ENCODE peak calls at places on chromosomes 13 and 19, in four cellular contexts. One of them, this sample, is unnamed.

GRCh38 chr13:74250738-74251190 is 116.6 kb upstream of the KLF12 start:
- DNase-seq in psoas muscle: no peak
- DNase-seq in endothelial cell: no peak
- DNase-seq in retinal pigment epithelial cell: no peak
- DNase-seq in this sample: no peak

GRCh38 chr19:755063-755462 is 4.2 kb downstream of the MISP start:
- DNase-seq in psoas muscle: no peak
- DNase-seq in endothelial cell: no peak
- DNase-seq in retinal pigment epithelial cell: no peak
- DNase-seq in this sample: no peak

GRCh38 chr13:107324416-107325204 is 756.7 kb upstream of the ARGLU1 start:
- DNase-seq in psoas muscle: no peak
- DNase-seq in endothelial cell: no peak
- DNase-seq in retinal pigment epithelial cell: no peak
- DNase-seq in this sample: no peak

GRCh38 chr13:49927755-49928154 is 8.4 kb downstream of the SPRYD7 start:
- DNase-seq in psoas muscle: no peak
- DNase-seq in endothelial cell: no peak
- DNase-seq in retinal pigment epithelial cell: no peak
- DNase-seq in this sample: no peak

GRCh38 chr13:48555441-48555840 is 22.6 kb upstream of the RCBTB2 start:
- DNase-seq in psoas muscle: no peak
- DNase-seq in endothelial cell: no peak
- DNase-seq in retinal pigment epithelial cell: no peak
- DNase-seq in this sample: no peak

GRCh38 chr13:88031980-88032562 is 360.9 kb downstream of the SLITRK5 start:
- DNase-seq in psoas muscle: no peak
- DNase-seq in endothelial cell: no peak
- DNase-seq in retinal pigment epithelial cell: no peak
- DNase-seq in this sample: no peak

GRCh38 chr19:10290439-10290875 is 705 bp downstream of the ICAM5 start:
- DNase-seq in psoas muscle: no peak
- DNase-seq in endothelial cell: no peak
- DNase-seq in retinal pigment epithelial cell: no peak
- DNase-seq in this sample: no peak

GRCh38 chr19:18294467-18294864 is 13.0 kb upstream of the JUND start:
- DNase-seq in psoas muscle: peak; percentile 75
- DNase-seq in endothelial cell: no peak
- DNase-seq in retinal pigment epithelial cell: no peak
- DNase-seq in this sample: no peak

GRCh38 chr13:99407906-99408702 is 93.2 kb upstream of the TM9SF2 start:
- DNase-seq in psoas muscle: peak; percentile 45
- DNase-seq in endothelial cell: no peak
- DNase-seq in retinal pigment epithelial cell: no peak
- DNase-seq in this sample: no peak

GRCh38 chr13:28650284-28650683 is 8.6 kb upstream of the POMP start:
- DNase-seq in psoas muscle: no peak
- DNase-seq in endothelial cell: no peak
- DNase-seq in retinal pigment epithelial cell: no peak
- DNase-seq in this sample: no peak

GRCh38 chr13:75180805-75181455 is 301.0 kb downstream of the TBC1D4 start:
- DNase-seq in psoas muscle: no peak
- DNase-seq in endothelial cell: no peak
- DNase-seq in retinal pigment epithelial cell: no peak
- DNase-seq in this sample: no peak

GRCh38 chr13:40146063-40146462 is 490.6 kb downstream of the COG6 start:
- DNase-seq in psoas muscle: no peak
- DNase-seq in endothelial cell: no peak
- DNase-seq in retinal pigment epithelial cell: no peak
- DNase-seq in this sample: no peak

GRCh38 chr19:10430505-10431253 is 10.3 kb downstream of the PDE4A start:
- DNase-seq in psoas muscle: peak; percentile 81
- DNase-seq in endothelial cell: no peak
- DNase-seq in retinal pigment epithelial cell: no peak
- DNase-seq in this sample: no peak

GRCh38 chr19:15631817-15632216 is 8.9 kb upstream of the CYP4F3 start:
- DNase-seq in psoas muscle: no peak
- DNase-seq in endothelial cell: no peak
- DNase-seq in retinal pigment epithelial cell: no peak
- DNase-seq in this sample: no peak

GRCh38 chr19:17243854-17244617 is 1.7 kb downstream of the NR2F6 start:
- DNase-seq in psoas muscle: peak; percentile 86
- DNase-seq in endothelial cell: peak; percentile 42
- DNase-seq in retinal pigment epithelial cell: no peak
- DNase-seq in this sample: no peak

GRCh38 chr13:70253411-70253810 is 145.2 kb upstream of the KLHL1 start:
- DNase-seq in psoas muscle: no peak
- DNase-seq in endothelial cell: no peak
- DNase-seq in retinal pigment epithelial cell: peak; percentile 7
- DNase-seq in this sample: no peak

GRCh38 chr13:110010433-110011135 is 224.2 kb upstream of the IRS2 start:
- DNase-seq in psoas muscle: no peak
- DNase-seq in endothelial cell: no peak
- DNase-seq in retinal pigment epithelial cell: no peak
- DNase-seq in this sample: no peak

GRCh38 chr13:63367522-63368198 is 1952.0 kb upstream of the PCDH20 start:
- DNase-seq in psoas muscle: no peak
- DNase-seq in endothelial cell: no peak
- DNase-seq in retinal pigment epithelial cell: no peak
- DNase-seq in this sample: no peak

GRCh38 chr13:79459906-79460305 is 21.0 kb upstream of the NDFIP2 start:
- DNase-seq in psoas muscle: no peak
- DNase-seq in endothelial cell: no peak
- DNase-seq in retinal pigment epithelial cell: no peak
- DNase-seq in this sample: no peak

GRCh38 chr13:29847501-29847983 is 2.9 kb downstream of the UBL3 start:
- DNase-seq in psoas muscle: no peak
- DNase-seq in endothelial cell: no peak
- DNase-seq in retinal pigment epithelial cell: no peak
- DNase-seq in this sample: peak; percentile 12

GRCh38 chr13:22625691-22626090 is 555.1 kb upstream of the SGCG start:
- DNase-seq in psoas muscle: no peak
- DNase-seq in endothelial cell: no peak
- DNase-seq in retinal pigment epithelial cell: no peak
- DNase-seq in this sample: no peak

GRCh38 chr19:19461671-19462622 is 53.4 kb downstream of the TSSK6 start:
- DNase-seq in psoas muscle: peak; percentile 93
- DNase-seq in endothelial cell: peak; percentile 50
- DNase-seq in retinal pigment epithelial cell: peak; percentile 66
- DNase-seq in this sample: peak; percentile 57

GRCh38 chr19:388691-389090 is 20.3 kb downstream of the C2CD4C start:
- DNase-seq in psoas muscle: no peak
- DNase-seq in endothelial cell: no peak
- DNase-seq in retinal pigment epithelial cell: no peak
- DNase-seq in this sample: no peak

GRCh38 chr19:43723588-43723987 is 7.7 kb downstream of the IRGC start:
- DNase-seq in psoas muscle: no peak
- DNase-seq in endothelial cell: no peak
- DNase-seq in retinal pigment epithelial cell: no peak
- DNase-seq in this sample: no peak
- TF ChIP-seq CTCF in psoas muscle: peak; percentile 4
- TF ChIP-seq CTCF in endothelial cell: no peak
- TF ChIP-seq CTCF in retinal pigment epithelial cell: peak; percentile 25
- TF ChIP-seq CTCF in this sample: peak; percentile 39

GRCh38 chr19:57192064-57192395 is 730 bp downstream of the ZNF264 start:
- DNase-seq in psoas muscle: no peak
- DNase-seq in endothelial cell: no peak
- DNase-seq in retinal pigment epithelial cell: no peak
- DNase-seq in this sample: no peak

GRCh38 chr19:57192993-57193392 is 1.7 kb downstream of the ZNF264 start:
- DNase-seq in psoas muscle: no peak
- DNase-seq in endothelial cell: no peak
- DNase-seq in retinal pigment epithelial cell: no peak
- DNase-seq in this sample: no peak

GRCh38 chr19:57190301-57190700 is 999 bp upstream of the ZNF264 start:
- DNase-seq in psoas muscle: no peak
- DNase-seq in endothelial cell: no peak
- DNase-seq in retinal pigment epithelial cell: no peak
- DNase-seq in this sample: no peak

DNA sequence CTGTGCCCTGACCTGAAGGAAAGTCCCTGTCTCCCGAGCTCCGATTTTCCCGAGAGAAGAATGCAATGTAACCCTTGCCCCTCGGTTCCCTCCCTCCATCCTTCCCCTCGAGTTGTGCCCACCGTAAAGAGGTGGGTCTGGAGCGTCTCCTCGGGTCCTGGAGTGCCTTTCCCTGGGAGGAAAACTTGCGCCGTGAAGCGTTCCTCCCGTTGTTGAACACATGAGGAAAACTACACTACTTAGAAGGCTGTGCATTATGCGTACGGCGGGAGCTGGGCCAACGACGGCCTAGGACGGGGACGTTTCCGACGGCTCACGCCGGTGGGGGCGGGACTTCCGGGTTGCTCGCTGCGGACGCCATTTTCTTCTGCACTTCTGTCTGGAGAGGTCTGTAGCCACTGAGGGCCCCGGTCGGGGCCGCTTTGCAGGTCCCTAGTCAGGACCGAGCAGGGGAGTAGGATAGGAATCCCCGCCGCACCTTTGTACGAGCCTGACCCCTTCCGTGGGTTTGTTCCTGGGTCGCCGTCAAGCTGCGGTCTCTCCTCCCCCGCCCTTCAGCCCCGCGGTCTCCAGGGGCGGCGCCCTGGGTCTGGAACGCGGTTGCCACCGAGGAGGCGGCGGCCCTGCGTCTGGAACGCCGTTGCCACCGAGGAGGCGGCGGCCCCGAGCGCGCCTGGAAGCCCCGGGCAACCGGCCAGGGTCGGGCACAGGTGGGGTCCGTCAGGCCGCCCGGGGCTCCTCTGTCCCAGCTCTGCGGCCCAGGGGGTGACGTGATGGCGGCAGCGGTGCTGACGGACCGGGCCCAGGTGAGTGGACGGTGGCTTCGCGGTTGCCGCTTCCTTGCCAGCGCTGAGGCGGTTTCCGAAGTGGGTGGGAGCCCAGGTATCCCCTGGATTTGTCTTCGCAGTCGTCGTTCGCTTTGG is at the start of gene ZNF264:
- DNase-seq in psoas muscle: peak; percentile 95
- DNase-seq in endothelial cell: peak; percentile 73
- DNase-seq in retinal pigment epithelial cell: peak; percentile 56
- DNase-seq in this sample: peak; percentile 79
- TF ChIP-seq CTCF in psoas muscle: no peak
- TF ChIP-seq CTCF in endothelial cell: no peak
- TF ChIP-seq CTCF in retinal pigment epithelial cell: no peak
- TF ChIP-seq CTCF in this sample: no peak

GRCh38 chr13:26308250-26308649 is 54.3 kb downstream of the CDK8 start:
- DNase-seq in psoas muscle: no peak
- DNase-seq in endothelial cell: no peak
- DNase-seq in retinal pigment epithelial cell: no peak
- DNase-seq in this sample: no peak
- TF ChIP-seq CTCF in psoas muscle: no peak
- TF ChIP-seq CTCF in endothelial cell: no peak
- TF ChIP-seq CTCF in retinal pigment epithelial cell: no peak
- TF ChIP-seq CTCF in this sample: no peak

GRCh38 chr13:98089246-98089645 is 53.6 kb upstream of the FARP1 start:
- DNase-seq in psoas muscle: no peak
- DNase-seq in endothelial cell: no peak
- DNase-seq in retinal pigment epithelial cell: no peak
- DNase-seq in this sample: no peak

GRCh38 chr13:98083936-98084335 is 59.0 kb upstream of the FARP1 start:
- DNase-seq in psoas muscle: no peak
- DNase-seq in endothelial cell: no peak
- DNase-seq in retinal pigment epithelial cell: no peak
- DNase-seq in this sample: no peak

GRCh38 chr13:98080280-98080679 is 62.6 kb upstream of the FARP1 start:
- DNase-seq in psoas muscle: no peak
- DNase-seq in endothelial cell: no peak
- DNase-seq in retinal pigment epithelial cell: no peak
- DNase-seq in this sample: no peak

DNA sequence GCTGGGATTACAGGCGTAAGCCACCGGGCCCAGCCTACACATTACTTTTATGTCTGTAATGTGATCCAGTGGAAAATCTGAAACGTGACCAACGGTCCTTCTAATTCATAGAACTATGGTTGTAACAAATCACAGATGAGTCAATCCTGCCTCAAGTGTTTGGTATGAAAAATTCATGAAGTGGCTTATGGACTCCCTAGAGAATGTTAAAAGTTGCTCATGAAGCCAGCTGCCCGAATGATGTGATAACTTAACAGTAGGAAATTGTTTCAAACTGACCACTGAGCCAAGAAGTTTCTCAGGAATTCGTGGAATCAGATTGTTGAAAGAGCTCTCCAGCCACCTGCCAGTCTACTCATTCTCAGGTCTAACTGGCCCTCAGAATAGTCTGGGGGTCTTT is 59.4 kb upstream of the FARP1 start:
- DNase-seq in psoas muscle: no peak
- DNase-seq in endothelial cell: no peak
- DNase-seq in retinal pigment epithelial cell: peak; percentile 54
- DNase-seq in this sample: no peak
- TF ChIP-seq CTCF in psoas muscle: no peak
- TF ChIP-seq CTCF in endothelial cell: no peak
- TF ChIP-seq CTCF in retinal pigment epithelial cell: peak; percentile 3
- TF ChIP-seq CTCF in this sample: no peak

GRCh38 chr13:98325724-98326123 is 148.7 kb upstream of the RNF113B start:
- DNase-seq in psoas muscle: no peak
- DNase-seq in endothelial cell: no peak
- DNase-seq in retinal pigment epithelial cell: no peak
- DNase-seq in this sample: no peak

GRCh38 chr13:98327326-98328314 is 150.6 kb upstream of the RNF113B start:
- DNase-seq in psoas muscle: no peak
- DNase-seq in endothelial cell: peak; percentile 19
- DNase-seq in retinal pigment epithelial cell: peak; percentile 53
- DNase-seq in this sample: no peak

GRCh38 chr13:98326274-98326673 is 149.2 kb upstream of the RNF113B start:
- DNase-seq in psoas muscle: no peak
- DNase-seq in endothelial cell: no peak
- DNase-seq in retinal pigment epithelial cell: no peak
- DNase-seq in this sample: no peak

GRCh38 chr13:98332222-98332621 is 155.2 kb upstream of the RNF113B start:
- DNase-seq in psoas muscle: no peak
- DNase-seq in endothelial cell: no peak
- DNase-seq in retinal pigment epithelial cell: no peak
- DNase-seq in this sample: no peak

DNA sequence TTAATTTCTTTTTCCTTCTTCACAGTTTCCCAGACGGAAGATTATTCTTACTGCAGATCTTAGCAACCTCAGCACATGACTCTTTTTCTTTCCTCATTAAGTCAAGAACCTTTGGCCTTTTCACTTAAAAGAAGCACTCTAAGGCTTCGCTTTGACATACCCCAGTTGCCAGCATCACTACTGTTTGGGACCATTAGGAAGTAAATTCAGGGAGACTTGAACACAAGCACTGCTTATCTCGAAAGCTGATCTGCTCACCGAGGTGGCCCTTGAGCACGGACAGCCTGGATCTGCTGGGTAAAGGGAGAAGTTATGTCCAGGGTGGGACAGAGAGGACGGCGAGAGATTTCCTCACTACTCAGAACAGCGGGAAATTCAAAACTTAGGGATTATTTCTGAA is 151.4 kb upstream of the RNF113B start:
- DNase-seq in psoas muscle: no peak
- DNase-seq in endothelial cell: no peak
- DNase-seq in retinal pigment epithelial cell: no peak
- DNase-seq in this sample: no peak
- TF ChIP-seq CTCF in psoas muscle: no peak
- TF ChIP-seq CTCF in endothelial cell: no peak
- TF ChIP-seq CTCF in retinal pigment epithelial cell: no peak
- TF ChIP-seq CTCF in this sample: no peak

GRCh38 chr19:39154626-39155100 is 29.1 kb downstream of the PAK4 start:
- DNase-seq in psoas muscle: no peak
- DNase-seq in endothelial cell: no peak
- DNase-seq in retinal pigment epithelial cell: no peak
- DNase-seq in this sample: no peak
- TF ChIP-seq CTCF in psoas muscle: no peak
- TF ChIP-seq CTCF in endothelial cell: no peak
- TF ChIP-seq CTCF in retinal pigment epithelial cell: peak; percentile 6
- TF ChIP-seq CTCF in this sample: peak; percentile 22